ENCODE peak calls at places on chromosomes 1 and 21, in ten cellular contexts. One of them, this sample, is unnamed.

GRCh38 chr1:1331068-1331965 is at the start of gene TAS1R3:
- DNase-seq in ELF-1: no peak
- DNase-seq in 8988T: no peak
- DNase-seq in stimulated activated CD4-positive, alpha-beta T cell treated with anti-CD3 and anti-CD28 coated beads, Interleukin-1b, Interleukin-23, amount 100 ng/mL, for 24 hours: no peak
- DNase-seq in naive thymus-derived CD8-positive, alpha-beta T cell: no peak
- DNase-seq in astrocyte of the cerebellum: no peak
- DNase-seq in stimulated activated CD8-positive, alpha-beta memory T cell treated with anti-CD3 and anti-CD28 coated beads, Interleukin-4, amount 100 ng/mL, for 4 hours: no peak
- DNase-seq in AG09319: no peak
- DNase-seq in omental fat pad: no peak
- DNase-seq in nephron progenitor cell: no peak
- DNase-seq in this sample: no peak

GRCh38 chr1:61472876-61473275 is 252.1 kb downstream of the TM2D1 start:
- DNase-seq in ELF-1: no peak
- DNase-seq in 8988T: no peak
- DNase-seq in stimulated activated CD4-positive, alpha-beta T cell treated with anti-CD3 and anti-CD28 coated beads, Interleukin-1b, Interleukin-23, amount 100 ng/mL, for 24 hours: no peak
- DNase-seq in naive thymus-derived CD8-positive, alpha-beta T cell: no peak
- DNase-seq in astrocyte of the cerebellum: no peak
- DNase-seq in stimulated activated CD8-positive, alpha-beta memory T cell treated with anti-CD3 and anti-CD28 coated beads, Interleukin-4, amount 100 ng/mL, for 4 hours: no peak
- DNase-seq in AG09319: no peak
- DNase-seq in omental fat pad: no peak
- DNase-seq in nephron progenitor cell: no peak
- DNase-seq in this sample: no peak

GRCh38 chr21:46366091-46366490 is 42.1 kb downstream of the PCNT start:
- DNase-seq in ELF-1: no peak
- DNase-seq in 8988T: no peak
- DNase-seq in stimulated activated CD4-positive, alpha-beta T cell treated with anti-CD3 and anti-CD28 coated beads, Interleukin-1b, Interleukin-23, amount 100 ng/mL, for 24 hours: no peak
- DNase-seq in naive thymus-derived CD8-positive, alpha-beta T cell: no peak
- DNase-seq in astrocyte of the cerebellum: no peak
- DNase-seq in stimulated activated CD8-positive, alpha-beta memory T cell treated with anti-CD3 and anti-CD28 coated beads, Interleukin-4, amount 100 ng/mL, for 4 hours: no peak
- DNase-seq in AG09319: no peak
- DNase-seq in omental fat pad: no peak
- DNase-seq in nephron progenitor cell: no peak
- DNase-seq in this sample: no peak

GRCh38 chr1:221696045-221696444 is 45.8 kb downstream of the DUSP10 start:
- DNase-seq in ELF-1: no peak
- DNase-seq in 8988T: no peak
- DNase-seq in stimulated activated CD4-positive, alpha-beta T cell treated with anti-CD3 and anti-CD28 coated beads, Interleukin-1b, Interleukin-23, amount 100 ng/mL, for 24 hours: no peak
- DNase-seq in naive thymus-derived CD8-positive, alpha-beta T cell: no peak
- DNase-seq in astrocyte of the cerebellum: no peak
- DNase-seq in stimulated activated CD8-positive, alpha-beta memory T cell treated with anti-CD3 and anti-CD28 coated beads, Interleukin-4, amount 100 ng/mL, for 4 hours: no peak
- DNase-seq in AG09319: no peak
- DNase-seq in omental fat pad: no peak
- DNase-seq in nephron progenitor cell: no peak
- DNase-seq in this sample: no peak

GRCh38 chr21:41786521-41786987 is 19.7 kb upstream of the RIPK4 start:
- DNase-seq in ELF-1: peak
- DNase-seq in 8988T: no peak
- DNase-seq in stimulated activated CD4-positive, alpha-beta T cell treated with anti-CD3 and anti-CD28 coated beads, Interleukin-1b, Interleukin-23, amount 100 ng/mL, for 24 hours: no peak
- DNase-seq in naive thymus-derived CD8-positive, alpha-beta T cell: no peak
- DNase-seq in astrocyte of the cerebellum: no peak
- DNase-seq in stimulated activated CD8-positive, alpha-beta memory T cell treated with anti-CD3 and anti-CD28 coated beads, Interleukin-4, amount 100 ng/mL, for 4 hours: no peak
- DNase-seq in AG09319: peak
- DNase-seq in omental fat pad: no peak
- DNase-seq in nephron progenitor cell: no peak
- DNase-seq in this sample: no peak

GRCh38 chr1:71843023-71843422 is 439.3 kb downstream of the NEGR1 start:
- DNase-seq in ELF-1: no peak
- DNase-seq in 8988T: no peak
- DNase-seq in stimulated activated CD4-positive, alpha-beta T cell treated with anti-CD3 and anti-CD28 coated beads, Interleukin-1b, Interleukin-23, amount 100 ng/mL, for 24 hours: no peak
- DNase-seq in naive thymus-derived CD8-positive, alpha-beta T cell: no peak
- DNase-seq in astrocyte of the cerebellum: no peak
- DNase-seq in stimulated activated CD8-positive, alpha-beta memory T cell treated with anti-CD3 and anti-CD28 coated beads, Interleukin-4, amount 100 ng/mL, for 4 hours: no peak
- DNase-seq in AG09319: no peak
- DNase-seq in omental fat pad: no peak
- DNase-seq in nephron progenitor cell: no peak
- DNase-seq in this sample: no peak

GRCh38 chr1:182676321-182676720 is 8.1 kb downstream of the RGS8 start:
- DNase-seq in ELF-1: no peak
- DNase-seq in 8988T: no peak
- DNase-seq in stimulated activated CD4-positive, alpha-beta T cell treated with anti-CD3 and anti-CD28 coated beads, Interleukin-1b, Interleukin-23, amount 100 ng/mL, for 24 hours: no peak
- DNase-seq in naive thymus-derived CD8-positive, alpha-beta T cell: no peak
- DNase-seq in astrocyte of the cerebellum: no peak
- DNase-seq in stimulated activated CD8-positive, alpha-beta memory T cell treated with anti-CD3 and anti-CD28 coated beads, Interleukin-4, amount 100 ng/mL, for 4 hours: no peak
- DNase-seq in AG09319: no peak
- DNase-seq in omental fat pad: no peak
- DNase-seq in nephron progenitor cell: no peak
- DNase-seq in this sample: no peak

GRCh38 chr21:32515869-32516268 is 69.5 kb downstream of the TCP10L start:
- DNase-seq in ELF-1: no peak
- DNase-seq in 8988T: no peak
- DNase-seq in stimulated activated CD4-positive, alpha-beta T cell treated with anti-CD3 and anti-CD28 coated beads, Interleukin-1b, Interleukin-23, amount 100 ng/mL, for 24 hours: no peak
- DNase-seq in naive thymus-derived CD8-positive, alpha-beta T cell: no peak
- DNase-seq in astrocyte of the cerebellum: no peak
- DNase-seq in stimulated activated CD8-positive, alpha-beta memory T cell treated with anti-CD3 and anti-CD28 coated beads, Interleukin-4, amount 100 ng/mL, for 4 hours: no peak
- DNase-seq in AG09319: no peak
- DNase-seq in omental fat pad: no peak
- DNase-seq in nephron progenitor cell: no peak
- DNase-seq in this sample: no peak

GRCh38 chr21:38475519-38475918 is 22.8 kb downstream of the ERG start:
- DNase-seq in ELF-1: no peak
- DNase-seq in 8988T: no peak
- DNase-seq in stimulated activated CD4-positive, alpha-beta T cell treated with anti-CD3 and anti-CD28 coated beads, Interleukin-1b, Interleukin-23, amount 100 ng/mL, for 24 hours: no peak
- DNase-seq in naive thymus-derived CD8-positive, alpha-beta T cell: no peak
- DNase-seq in astrocyte of the cerebellum: no peak
- DNase-seq in stimulated activated CD8-positive, alpha-beta memory T cell treated with anti-CD3 and anti-CD28 coated beads, Interleukin-4, amount 100 ng/mL, for 4 hours: no peak
- DNase-seq in AG09319: no peak
- DNase-seq in omental fat pad: no peak
- DNase-seq in nephron progenitor cell: no peak
- DNase-seq in this sample: no peak

GRCh38 chr1:182709855-182710254 is 25.5 kb upstream of the RGS8 start:
- DNase-seq in ELF-1: no peak
- DNase-seq in 8988T: no peak
- DNase-seq in stimulated activated CD4-positive, alpha-beta T cell treated with anti-CD3 and anti-CD28 coated beads, Interleukin-1b, Interleukin-23, amount 100 ng/mL, for 24 hours: no peak
- DNase-seq in naive thymus-derived CD8-positive, alpha-beta T cell: no peak
- DNase-seq in astrocyte of the cerebellum: no peak
- DNase-seq in stimulated activated CD8-positive, alpha-beta memory T cell treated with anti-CD3 and anti-CD28 coated beads, Interleukin-4, amount 100 ng/mL, for 4 hours: no peak
- DNase-seq in AG09319: no peak
- DNase-seq in omental fat pad: no peak
- DNase-seq in nephron progenitor cell: no peak
- DNase-seq in this sample: no peak

GRCh38 chr1:109910123-109910962 is at the start of gene CSF1:
- DNase-seq in ELF-1: peak
- DNase-seq in 8988T: peak
- DNase-seq in stimulated activated CD4-positive, alpha-beta T cell treated with anti-CD3 and anti-CD28 coated beads, Interleukin-1b, Interleukin-23, amount 100 ng/mL, for 24 hours: peak
- DNase-seq in naive thymus-derived CD8-positive, alpha-beta T cell: peak
- DNase-seq in astrocyte of the cerebellum: peak
- DNase-seq in stimulated activated CD8-positive, alpha-beta memory T cell treated with anti-CD3 and anti-CD28 coated beads, Interleukin-4, amount 100 ng/mL, for 4 hours: peak
- DNase-seq in AG09319: peak
- DNase-seq in omental fat pad: peak
- DNase-seq in nephron progenitor cell: peak
- DNase-seq in this sample: no peak

GRCh38 chr1:226388131-226388530 is 19.8 kb downstream of the PARP1 start:
- DNase-seq in ELF-1: no peak
- DNase-seq in 8988T: no peak
- DNase-seq in stimulated activated CD4-positive, alpha-beta T cell treated with anti-CD3 and anti-CD28 coated beads, Interleukin-1b, Interleukin-23, amount 100 ng/mL, for 24 hours: no peak
- DNase-seq in naive thymus-derived CD8-positive, alpha-beta T cell: no peak
- DNase-seq in astrocyte of the cerebellum: no peak
- DNase-seq in stimulated activated CD8-positive, alpha-beta memory T cell treated with anti-CD3 and anti-CD28 coated beads, Interleukin-4, amount 100 ng/mL, for 4 hours: no peak
- DNase-seq in AG09319: no peak
- DNase-seq in omental fat pad: no peak
- DNase-seq in nephron progenitor cell: no peak
- DNase-seq in this sample: no peak

GRCh38 chr1:155226910-155227260 is 18.4 kb downstream of the MTX1 start:
- DNase-seq in ELF-1: no peak
- DNase-seq in 8988T: no peak
- DNase-seq in stimulated activated CD4-positive, alpha-beta T cell treated with anti-CD3 and anti-CD28 coated beads, Interleukin-1b, Interleukin-23, amount 100 ng/mL, for 24 hours: no peak
- DNase-seq in naive thymus-derived CD8-positive, alpha-beta T cell: no peak
- DNase-seq in astrocyte of the cerebellum: no peak
- DNase-seq in stimulated activated CD8-positive, alpha-beta memory T cell treated with anti-CD3 and anti-CD28 coated beads, Interleukin-4, amount 100 ng/mL, for 4 hours: peak
- DNase-seq in AG09319: no peak
- DNase-seq in omental fat pad: no peak
- DNase-seq in nephron progenitor cell: peak
- DNase-seq in this sample: no peak

This sample was measured in SIG-M5.